ENCODE peak calls at places on chromosomes 3 and 15, in six cellular contexts. U, G, R, L, F and H are unnamed samples.

GRCh38 chr3:130342821-130343661 is 2.4 kb upstream of the COL6A5 start:
- DNase-seq in L (no peak), F (no peak), R (no peak), G (no peak), U (no peak), H (peak)

GRCh38 chr3:181691951-181692849 is 19.5 kb upstream of the SOX2 start:
- DNase-seq in L (no peak), F (no peak), G (no peak), R (no peak), U (no peak), H (no peak)

GRCh38 chr3:143963946-143964345 is 7.7 kb upstream of the DIPK2A start:
- DNase-seq in L (peak), F (no peak), G (no peak), R (no peak), U (no peak), H (no peak)

GRCh38 chr3:185754920-185755319 is 69.9 kb downstream of the IGF2BP2 start:
- DNase-seq in G (no peak), U (no peak), F (no peak), R (no peak), L (no peak), H (no peak)

GRCh38 chr3:65114041-65114440 is 426.2 kb upstream of the ADAMTS9 start:
- DNase-seq in U (no peak), G (no peak), L (no peak), R (no peak), F (no peak), H (no peak)

GRCh38 chr3:186760141-186760813 is 23.1 kb upstream of the EIF4A2 start:
- DNase-seq in F (no peak), L (no peak), R (no peak), G (peak), U (no peak), H (no peak)

GRCh38 chr3:194401815-194402461 is 2.9 kb upstream of the GP5 start:
- DNase-seq in L (no peak), G (no peak), U (no peak), R (no peak), F (no peak), H (no peak)

GRCh38 chr3:69324362-69325025 is 61.4 kb downstream of the FRMD4B start:
- DNase-seq in U (no peak), G (no peak), F (no peak), L (no peak), R (no peak), H (no peak)

GRCh38 chr15:39792954-39793353 is 10.3 kb upstream of the FSIP1 start:
- DNase-seq in R (no peak), L (no peak), G (no peak), U (no peak), F (no peak), H (no peak)

GRCh38 chr3:35946857-35947514 is 307.7 kb downstream of the ARPP21 start:
- DNase-seq in F (no peak), R (no peak), G (no peak), U (no peak), L (no peak), H (no peak)

GRCh38 chr3:73324203-73325155 is 263.0 kb downstream of the EBLN2 start:
- DNase-seq in R (no peak), L (no peak), G (no peak), F (no peak), U (no peak), H (no peak)

GRCh38 chr3:46008058-46008457 is 12.4 kb upstream of the FYCO1 start:
- DNase-seq in G (no peak), F (no peak), L (no peak), U (no peak), R (no peak), H (no peak)

GRCh38 chr15:40364259-40364658 is 6.2 kb downstream of the DISP2 start:
- DNase-seq in R (no peak), U (no peak), L (no peak), G (no peak), F (no peak), H (no peak)

GRCh38 chr3:23659274-23659673 is 146.5 kb upstream of the UBE2E1 start:
- DNase-seq in L (no peak), F (no peak), G (no peak), U (no peak), R (no peak), H (no peak)

GRCh38 chr15:37425541-37425940 is 325.2 kb upstream of the MEIS2 start:
- DNase-seq in U (no peak), R (no peak), F (no peak), G (no peak), L (no peak), H (no peak)

GRCh38 chr15:54803987-54804386 is 392.8 kb downstream of the RSL24D1 start:
- DNase-seq in L (no peak), G (no peak), R (no peak), F (no peak), U (no peak), H (no peak)

GRCh38 chr15:61834076-61834697 is 226.1 kb downstream of the VPS13C start:
- DNase-seq in F (peak), R (peak), U (peak), L (no peak), G (peak), H (peak)

GRCh38 chr3:151219056-151219455 is 16.0 kb upstream of the GPR171 start:
- DNase-seq in G (peak), L (no peak), F (no peak), U (no peak), R (no peak), H (no peak)

GRCh38 chr3:110933786-110934415 is 137.7 kb upstream of the NECTIN3 start:
- DNase-seq in U (no peak), G (no peak), L (no peak), R (no peak), F (no peak), H (no peak)

GRCh38 chr15:51780636-51781035 is 29.2 kb downstream of the TMOD2 start:
- DNase-seq in F (no peak), R (no peak), L (no peak), G (no peak), U (no peak), H (no peak)

GRCh38 chr3:86537171-86537570 is 453.8 kb downstream of the VGLL3 start:
- DNase-seq in G (no peak), L (no peak), R (no peak), U (no peak), F (no peak), H (no peak)

GRCh38 chr3:32832193-32832592 is 14.4 kb downstream of the TRIM71 start:
- DNase-seq in F (no peak), G (no peak), R (no peak), L (no peak), U (no peak), H (no peak)

GRCh38 chr15:64912926-64913325 is 1.2 kb downstream of the ANKDD1A start:
- DNase-seq in G (no peak), U (no peak), F (no peak), L (no peak), R (no peak), H (no peak)

GRCh38 chr15:96181873-96182301 is 148.6 kb upstream of the NR2F2 start:
- DNase-seq in F (no peak), G (no peak), L (no peak), R (no peak), U (no peak), H (no peak)

GRCh38 chr15:88648357-88649214 is 9.8 kb downstream of the ISG20 start:
- DNase-seq in F (no peak), L (no peak), G (no peak), R (no peak), U (no peak), H (no peak)

GRCh38 chr15:94965593-94965992 is 734.2 kb downstream of the MCTP2 start:
- DNase-seq in R (no peak), U (no peak), L (no peak), F (no peak), G (no peak), H (no peak)

GRCh38 chr3:117145677-117146076 is 436.1 kb downstream of the TUSC7 start:
- DNase-seq in G (no peak), R (no peak), U (no peak), F (no peak), L (no peak), H (no peak)

GRCh38 chr3:122392868-122393844 is 9.2 kb downstream of the FAM162A start:
- DNase-seq in L (no peak), R (no peak), U (no peak), G (no peak), F (no peak), H (no peak)

GRCh38 chr3:43583481-43583880 is 38.3 kb downstream of the ANO10 start:
- DNase-seq in L (no peak), U (no peak), G (no peak), R (no peak), F (no peak), H (no peak)

GRCh38 chr15:67465196-67465952 is 55.6 kb upstream of the C15orf61 start:
- DNase-seq in R (no peak), U (no peak), F (no peak), L (no peak), G (no peak), H (peak)

GRCh38 chr3:138114431-138114918 is 933 bp downstream of the DZIP1L start:
- DNase-seq in R (no peak), U (no peak), G (no peak), L (no peak), F (no peak), H (no peak)

GRCh38 chr3:158672293-158673176 is at the start of gene LXN:
- DNase-seq in L (peak), R (peak), U (peak), G (no peak), F (peak), H (peak)

GRCh38 chr15:77659350-77660321 is 26.9 kb upstream of the LINGO1 start:
- DNase-seq in U (no peak), G (peak), L (no peak), F (no peak), R (no peak), H (peak)

GRCh38 chr15:39976291-39977274 is 42.7 kb downstream of the EIF2AK4 start:
- DNase-seq in U (no peak), R (no peak), G (no peak), L (no peak), F (peak), H (no peak)

GRCh38 chr3:109098245-109098644 is 19.7 kb downstream of the MORC1 start:
- DNase-seq in L (no peak), G (peak), F (no peak), R (no peak), U (no peak), H (no peak)

GRCh38 chr15:93247466-93248121 is 158.6 kb upstream of the RGMA start:
- DNase-seq in G (no peak), U (no peak), F (no peak), R (no peak), L (no peak), H (no peak)

GRCh38 chr3:8503461-8503860 is 1.8 kb downstream of the LMCD1 start:
- DNase-seq in F (no peak), G (no peak), L (no peak), R (no peak), U (no peak), H (no peak)